ENCODE peak calls at places on chromosome 11, in four cellular contexts. T is OCI-LY7, D is GM12864, P is dorsolateral prefrontal cortex. E is an unnamed sample.

GRCh38 chr11:10295056-10295901 is 1.3 kb upstream of the SBF2 start:
- DNase-seq in P (no peak), D (no peak), T (no peak), E (no peak)

GRCh38 chr11:37343279-37343678 is 745.2 kb upstream of the RAG2 start:
- DNase-seq in P (no peak), T (no peak), D (no peak), E (no peak)

GRCh38 chr11:129861702-129862107 is 33.7 kb downstream of the NFRKB start:
- DNase-seq in P (no peak), T (no peak), D (no peak), E (no peak)

GRCh38 chr11:106695506-106695905 is 322.8 kb downstream of the GUCY1A2 start:
- DNase-seq in P (no peak), D (no peak), T (no peak), E (no peak)

GRCh38 chr11:841981-842369 is 354 bp downstream of the POLR2L start:
- DNase-seq in P (no peak), T (no peak), D (no peak), E (no peak)

GRCh38 chr11:96067160-96067559 is 143.3 kb upstream of the MTMR2 start:
- DNase-seq in T (no peak), D (no peak), P (no peak), E (no peak)

GRCh38 chr11:65427691-65428577 is 5.3 kb downstream of the NEAT1 start:
- DNase-seq in P (peak; percentile 17), D (no peak), T (peak; percentile 52), E (peak; percentile 74)

GRCh38 chr11:115924744-115925567 is 420.7 kb upstream of the CADM1 start:
- DNase-seq in D (peak; percentile 93), P (no peak), T (no peak), E (peak; percentile 96)

GRCh38 chr11:70587095-70587389 is 188.7 kb downstream of the CTTN start:
- DNase-seq in P (no peak), D (no peak), T (no peak), E (no peak)

GRCh38 chr11:27913650-27914049 is 194.3 kb downstream of the KIF18A start:
- DNase-seq in D (no peak), T (no peak), P (no peak), E (peak; percentile 16)

GRCh38 chr11:74449369-74449931 is 17.9 kb downstream of the KCNE3 start:
- DNase-seq in D (peak; percentile 36), T (peak; percentile 78), P (no peak), E (peak; percentile 68)

GRCh38 chr11:72588656-72589410 is 85.4 kb downstream of the PDE2A start:
- DNase-seq in D (no peak), T (no peak), P (no peak), E (no peak)

GRCh38 chr11:41786087-41786486 is 326.6 kb upstream of the LRRC4C start:
- DNase-seq in P (no peak), T (no peak), D (no peak), E (peak; percentile 10)

GRCh38 chr11:65187146-65187675 is 5.5 kb downstream of the CAPN1 start:
- DNase-seq in D (no peak), P (no peak), T (no peak), E (no peak)

GRCh38 chr11:20739004-20739612 is 69.7 kb downstream of the NELL1 start:
- DNase-seq in T (no peak), D (no peak), P (no peak), E (no peak)

GRCh38 chr11:60265373-60266214 is 14.9 kb upstream of the MS4A4A start:
- DNase-seq in P (no peak), D (no peak), T (peak; percentile 61), E (peak; percentile 54)

GRCh38 chr11:120431633-120432032 is 79.9 kb upstream of the GRIK4 start:
- DNase-seq in D (no peak), T (peak; percentile 5), P (no peak), E (peak; percentile 7)

GRCh38 chr11:121802542-121802941 is 313.5 kb downstream of the BLID start:
- DNase-seq in P (no peak), D (no peak), T (no peak), E (no peak)

GRCh38 chr11:118287006-118287405 is 17.5 kb upstream of the CD3E start:
- DNase-seq in D (no peak), T (no peak), P (no peak), E (no peak)

GRCh38 chr11:69080361-69080973 is 31.7 kb downstream of the TPCN2 start:
- DNase-seq in T (no peak), P (no peak), D (no peak), E (no peak)

GRCh38 chr11:62880231-62880802 is 379 bp upstream of the SLC3A2 start:
- DNase-seq in T (peak; percentile 28), D (no peak), P (no peak), E (peak; percentile 52)

GRCh38 chr11:113085446-113085845 is 124.2 kb downstream of the NCAM1 start:
- DNase-seq in T (no peak), D (no peak), P (no peak), E (no peak)

GRCh38 chr11:31802990-31803812 is 7.9 kb downstream of the PAX6 start:
- DNase-seq in D (no peak), P (no peak), T (no peak), E (peak; percentile 32)

GRCh38 chr11:46391578-46392420 is at the start of gene CHRM4:
- DNase-seq in D (no peak), P (no peak), T (no peak), E (no peak)

GRCh38 chr11:105296806-105297205 is 157.2 kb upstream of the CARD18 start:
- DNase-seq in D (no peak), P (no peak), T (no peak), E (no peak)

GRCh38 chr11:2266586-2267305 is 3.6 kb downstream of the ASCL2 start:
- DNase-seq in T (no peak), P (no peak), D (no peak), E (no peak)

GRCh38 chr11:12797996-12798395 is 123.8 kb downstream of the TEAD1 start:
- DNase-seq in P (no peak), D (no peak), T (no peak), E (no peak)

GRCh38 chr11:17116121-17116520 is 38.7 kb upstream of the RPS13 start:
- DNase-seq in P (no peak), D (no peak), T (no peak), E (no peak)

GRCh38 chr11:126529037-126529436 is 173.6 kb downstream of the ST3GAL4 start:
- DNase-seq in D (no peak), P (no peak), T (no peak), E (no peak)

GRCh38 chr11:61955416-61956135 is 5.4 kb downstream of the BEST1 start:
- DNase-seq in D (no peak), T (no peak), P (no peak), E (no peak)

GRCh38 chr11:105215528-105215927 is 76.0 kb upstream of the CARD18 start:
- DNase-seq in P (no peak), T (no peak), D (no peak), E (no peak)

GRCh38 chr11:44226945-44227344 is 83.0 kb downstream of the ALX4 start:
- DNase-seq in D (no peak), P (no peak), T (no peak), E (peak; percentile 4)